ENCODE peak calls at places on chromosomes 11 and 22, in nine cellular contexts. One of them, this sample, is unnamed.

GRCh38 chr22:43424201-43424600 is 12.4 kb downstream of the MPPED1 start:
- DNase-seq in neuronal stem cell: no peak
- DNase-seq in A172: no peak
- DNase-seq in type B pancreatic cell: no peak
- DNase-seq in NCI-H748 treated with DMSO at 0.1 percent for 48 hours: no peak
- DNase-seq in T-cell: no peak
- DNase-seq in ACHN: no peak
- DNase-seq in HFF-Myc: no peak
- DNase-seq in M059J: no peak
- DNase-seq in this sample: no peak

GRCh38 chr22:30420401-30421178 is 5.0 kb upstream of the MTFP1 start:
- DNase-seq in neuronal stem cell: no peak
- DNase-seq in A172: peak
- DNase-seq in type B pancreatic cell: no peak
- DNase-seq in NCI-H748 treated with DMSO at 0.1 percent for 48 hours: no peak
- DNase-seq in T-cell: no peak
- DNase-seq in ACHN: no peak
- DNase-seq in HFF-Myc: no peak
- DNase-seq in M059J: peak
- DNase-seq in this sample: peak

GRCh38 chr11:74641905-74642304 is 49.5 kb downstream of the POLD3 start:
- DNase-seq in neuronal stem cell: no peak
- DNase-seq in A172: no peak
- DNase-seq in type B pancreatic cell: no peak
- DNase-seq in NCI-H748 treated with DMSO at 0.1 percent for 48 hours: no peak
- DNase-seq in T-cell: no peak
- DNase-seq in ACHN: no peak
- DNase-seq in HFF-Myc: no peak
- DNase-seq in M059J: no peak
- DNase-seq in this sample: no peak

GRCh38 chr22:38572065-38572464 is 2.1 kb upstream of the DMC1 start:
- DNase-seq in neuronal stem cell: peak
- DNase-seq in A172: peak
- DNase-seq in type B pancreatic cell: no peak
- DNase-seq in NCI-H748 treated with DMSO at 0.1 percent for 48 hours: peak
- DNase-seq in T-cell: no peak
- DNase-seq in ACHN: peak
- DNase-seq in HFF-Myc: no peak
- DNase-seq in M059J: peak
- DNase-seq in this sample: no peak

GRCh38 chr11:113470233-113470632 is 5.0 kb downstream of the DRD2 start:
- DNase-seq in neuronal stem cell: no peak
- DNase-seq in A172: no peak
- DNase-seq in type B pancreatic cell: no peak
- DNase-seq in NCI-H748 treated with DMSO at 0.1 percent for 48 hours: no peak
- DNase-seq in T-cell: no peak
- DNase-seq in ACHN: no peak
- DNase-seq in HFF-Myc: no peak
- DNase-seq in M059J: no peak
- DNase-seq in this sample: no peak

GRCh38 chr11:88535266-88535665 is 197.7 kb upstream of the CTSC start:
- DNase-seq in neuronal stem cell: no peak
- DNase-seq in A172: peak
- DNase-seq in type B pancreatic cell: no peak
- DNase-seq in NCI-H748 treated with DMSO at 0.1 percent for 48 hours: no peak
- DNase-seq in T-cell: no peak
- DNase-seq in ACHN: no peak
- DNase-seq in HFF-Myc: no peak
- DNase-seq in M059J: peak
- DNase-seq in this sample: no peak

GRCh38 chr22:41369837-41370236 is 11.9 kb upstream of the TEF start:
- DNase-seq in neuronal stem cell: no peak
- DNase-seq in A172: no peak
- DNase-seq in type B pancreatic cell: no peak
- DNase-seq in NCI-H748 treated with DMSO at 0.1 percent for 48 hours: no peak
- DNase-seq in T-cell: no peak
- DNase-seq in ACHN: no peak
- DNase-seq in HFF-Myc: no peak
- DNase-seq in M059J: no peak
- DNase-seq in this sample: no peak

GRCh38 chr11:88431675-88432341 is 94.3 kb upstream of the CTSC start:
- DNase-seq in neuronal stem cell: no peak
- DNase-seq in A172: no peak
- DNase-seq in type B pancreatic cell: no peak
- DNase-seq in NCI-H748 treated with DMSO at 0.1 percent for 48 hours: no peak
- DNase-seq in T-cell: no peak
- DNase-seq in ACHN: no peak
- DNase-seq in HFF-Myc: no peak
- DNase-seq in M059J: no peak
- DNase-seq in this sample: no peak

GRCh38 chr11:86669424-86669823 is 3.0 kb downstream of the ME3 start:
- DNase-seq in neuronal stem cell: no peak
- DNase-seq in A172: no peak
- DNase-seq in type B pancreatic cell: no peak
- DNase-seq in NCI-H748 treated with DMSO at 0.1 percent for 48 hours: no peak
- DNase-seq in T-cell: no peak
- DNase-seq in ACHN: no peak
- DNase-seq in HFF-Myc: no peak
- DNase-seq in M059J: no peak
- DNase-seq in this sample: no peak